ENCODE peak calls at places on chromosome 7, in seven cellular contexts. T is adrenal gland, P is tibial nerve, F is testis, W is ovary, A is IMR-90, L is heart left ventricle. I is an unnamed sample.

GRCh38 chr7:28224172-28224571 is 43.6 kb upstream of the JAZF1 start:
- DNase-seq in F (no peak), W (no peak), A (no peak), P (no peak), L (no peak), T (no peak), I (no peak)

GRCh38 chr7:69773535-69774225 is 175.4 kb downstream of the AUTS2 start:
- DNase-seq in F (no peak), W (no peak), A (no peak), L (no peak), P (no peak), T (peak), I (no peak)

GRCh38 chr7:40469481-40469880 is 334.7 kb downstream of the SUGCT start:
- DNase-seq in L (no peak), F (no peak), A (peak), T (no peak), W (no peak), P (no peak), I (no peak)

GRCh38 chr7:23530355-23530754 is 1.4 kb downstream of the TRA2A start:
- DNase-seq in A (peak), F (no peak), P (no peak), L (no peak), T (no peak), W (no peak), I (no peak)

GRCh38 chr7:16785316-16785715 is 19.5 kb downstream of the AGR2 start:
- DNase-seq in F (no peak), L (no peak), P (no peak), T (no peak), W (no peak), A (no peak), I (no peak)

GRCh38 chr7:125516194-125516593 is 586.6 kb upstream of the POT1 start:
- DNase-seq in A (no peak), W (no peak), P (no peak), L (no peak), T (no peak), F (no peak), I (no peak)

GRCh38 chr7:25752967-25753791 is 398.8 kb upstream of the NFE2L3 start:
- DNase-seq in A (no peak), P (peak), F (no peak), W (no peak), T (no peak), L (no peak), I (no peak)

GRCh38 chr7:2924866-2925840 is 81.0 kb upstream of the GNA12 start:
- DNase-seq in F (peak), A (no peak), W (no peak), T (no peak), P (no peak), L (no peak), I (peak)

GRCh38 chr7:30465342-30466170 is 13.0 kb downstream of the NOD1 start:
- DNase-seq in P (no peak), W (peak), F (no peak), T (no peak), A (peak), L (no peak), I (no peak)

GRCh38 chr7:158160199-158160598 is 427.4 kb downstream of the PTPRN2 start:
- DNase-seq in L (no peak), T (no peak), P (no peak), A (no peak), W (no peak), F (no peak), I (no peak)

GRCh38 chr7:150446288-150446938 is 4.0 kb upstream of the GIMAP8 start:
- DNase-seq in W (no peak), L (no peak), T (no peak), P (no peak), F (no peak), A (no peak), I (no peak)

GRCh38 chr7:89264126-89264525 is 468.6 kb upstream of the TEX47 start:
- DNase-seq in P (no peak), W (no peak), L (no peak), T (no peak), F (no peak), A (no peak), I (no peak)

GRCh38 chr7:106056513-106057203 is 55.5 kb downstream of the SYPL1 start:
- DNase-seq in A (peak), T (peak), F (peak), W (peak), P (peak), L (peak), I (peak)

GRCh38 chr7:158137516-158138328 is 449.9 kb downstream of the PTPRN2 start:
- DNase-seq in A (no peak), T (no peak), W (no peak), P (no peak), F (no peak), L (no peak), I (no peak)

GRCh38 chr7:157874870-157875229 is 538.0 kb downstream of the DNAJB6 start:
- DNase-seq in L (no peak), T (no peak), A (no peak), W (no peak), P (no peak), F (no peak), I (no peak)

GRCh38 chr7:79157281-79157680 is 296.2 kb downstream of the MAGI2 start:
- DNase-seq in W (no peak), T (no peak), P (no peak), A (peak), F (no peak), L (no peak), I (no peak)

GRCh38 chr7:27686315-27686714 is 23.6 kb upstream of the HIBADH start:
- DNase-seq in W (no peak), F (no peak), T (peak), L (no peak), A (no peak), P (no peak), I (no peak)

GRCh38 chr7:46058424-46058823 is 137.4 kb upstream of the IGFBP3 start:
- DNase-seq in W (no peak), A (peak), L (no peak), P (no peak), F (no peak), T (no peak), I (no peak)

GRCh38 chr7:57867884-57868701 is 418.1 kb downstream of the ZNF716 start:
- DNase-seq in W (no peak), T (peak), A (no peak), F (peak), L (peak), P (no peak), I (peak)

GRCh38 chr7:26648429-26649015 is 215.9 kb downstream of the SKAP2 start:
- DNase-seq in P (no peak), F (no peak), W (no peak), L (no peak), A (peak), T (no peak), I (no peak)

GRCh38 chr7:99997545-99998137 is 17.8 kb upstream of the ZKSCAN1 start:
- DNase-seq in T (peak), P (no peak), W (peak), L (peak), F (peak), A (no peak), I (peak)

GRCh38 chr7:28996836-28997235 is 38.7 kb upstream of the TRIL start:
- DNase-seq in P (no peak), L (no peak), A (no peak), W (no peak), T (peak), F (no peak), I (no peak)

GRCh38 chr7:105815580-105815979 is 60.8 kb downstream of the ATXN7L1 start:
- DNase-seq in P (no peak), W (no peak), A (no peak), L (no peak), T (no peak), F (peak), I (no peak)

GRCh38 chr7:95730493-95731280 is 41.7 kb upstream of the DYNC1I1 start:
- DNase-seq in W (no peak), P (no peak), T (peak), L (no peak), A (no peak), F (no peak), I (no peak)

GRCh38 chr7:24409429-24410024 is 125.5 kb downstream of the NPY start:
- DNase-seq in F (no peak), P (no peak), T (no peak), W (no peak), L (no peak), A (no peak), I (no peak)

GRCh38 chr7:33667261-33667660 is 238.1 kb upstream of the BMPER start:
- DNase-seq in P (no peak), T (no peak), W (no peak), A (peak), F (no peak), L (no peak), I (no peak)

GRCh38 chr7:28799619-28800018 is 158.5 kb downstream of the TRIL start:
- DNase-seq in W (no peak), F (no peak), L (no peak), P (no peak), A (no peak), T (no peak), I (no peak)

GRCh38 chr7:111736475-111736874 is 174.2 kb upstream of the IMMP2L start:
- DNase-seq in W (no peak), A (peak), F (peak), T (no peak), L (no peak), P (no peak), I (no peak)

GRCh38 chr7:149414745-149415390 is 46.0 kb downstream of the ZNF777 start:
- DNase-seq in P (peak), W (peak), F (peak), T (peak), L (peak), A (peak), I (peak)

GRCh38 chr7:46544396-46545008 is 623.4 kb upstream of the IGFBP3 start:
- DNase-seq in T (no peak), L (no peak), P (no peak), W (no peak), F (no peak), A (peak), I (no peak)

GRCh38 chr7:139875821-139876241 is 46.8 kb downstream of the TBXAS1 start:
- DNase-seq in F (no peak), A (no peak), P (no peak), T (peak), W (no peak), L (no peak), I (no peak)
- TF ChIP-seq POLR2A in F (no peak), A (no peak), P (no peak), T (no peak), W (no peak), L (no peak), I (no peak)

GRCh38 chr7:155296006-155296787 is 1.5 kb upstream of the INSIG1 start:
- DNase-seq in L (no peak), T (no peak), F (no peak), A (no peak), W (no peak), P (no peak), I (no peak)
- H3K4me3 ChIP-seq in L (peak), T (no peak), F (peak), A (peak), W (no peak), P (peak), I (peak)

DNA sequence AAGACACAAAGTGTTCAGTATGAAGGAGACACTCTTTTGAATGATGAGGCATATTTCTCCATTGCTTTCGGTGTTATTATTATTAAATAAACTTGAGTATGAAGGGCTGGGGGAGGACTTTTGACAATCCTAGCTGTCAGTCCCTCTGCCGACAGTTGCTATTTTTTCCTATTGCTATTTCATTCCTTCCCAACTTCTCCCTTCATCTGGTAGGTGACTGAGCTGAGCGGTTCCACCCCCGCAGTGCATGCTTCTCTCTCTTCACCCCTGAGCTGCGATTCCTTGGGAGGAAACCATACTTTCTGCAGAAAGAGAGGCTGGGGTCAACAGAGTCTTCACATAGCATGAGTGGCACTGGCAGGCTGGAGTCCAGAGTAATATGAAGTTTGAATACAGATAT is 261.2 kb upstream of the TAC1 start:
- DNase-seq in P (no peak), L (no peak), A (no peak), W (no peak), F (no peak), T (no peak), I (no peak)
- H3K27ac ChIP-seq in P (no peak), L (no peak), A (no peak), W (no peak), F (no peak), T (no peak), I (no peak)

GRCh38 chr7:98283127-98283886 is 1.8 kb downstream of the BRI3 start:
- DNase-seq in W (no peak), A (peak), L (peak), T (peak), F (peak), P (peak), I (peak)

GRCh38 chr7:98282727-98283126 is 1.2 kb downstream of the BRI3 start:
- DNase-seq in F (no peak), T (no peak), P (no peak), W (no peak), L (no peak), A (no peak), I (no peak)

GRCh38 chr7:98280296-98280695 is 1.2 kb upstream of the BRI3 start:
- DNase-seq in W (no peak), F (no peak), L (no peak), P (no peak), A (no peak), T (no peak), I (no peak)

GRCh38 chr7:98280791-98281756 is at the start of gene BRI3:
- DNase-seq in T (peak), P (peak), A (peak), L (peak), F (peak), W (peak), I (peak)

GRCh38 chr7:98281757-98282652 is 519 bp downstream of the BRI3 start:
- DNase-seq in P (peak), F (peak), A (no peak), L (peak), T (peak), W (peak), I (peak)
- TF ChIP-seq POLR2A in P (peak), F (no peak), A (peak), L (no peak), T (no peak), W (no peak), I (peak)

DNA sequence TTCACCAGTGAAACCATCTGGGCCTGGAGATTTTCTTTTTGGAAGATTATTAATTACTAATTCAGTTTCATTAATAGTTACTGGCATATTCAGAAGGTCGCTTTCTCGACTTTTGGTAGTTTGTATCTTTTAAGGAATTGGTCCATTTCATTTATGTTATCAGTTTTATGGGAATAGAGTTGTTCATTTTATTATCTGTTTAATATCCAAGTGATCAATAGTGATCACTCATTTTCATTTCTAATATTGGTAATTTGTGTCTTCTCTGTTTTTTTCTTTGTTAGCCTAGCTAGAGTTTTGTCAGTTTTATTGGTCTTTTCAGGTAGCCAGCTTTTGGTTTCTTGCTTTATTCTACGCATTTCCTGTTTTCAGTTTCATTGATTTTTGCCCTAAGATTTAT is 31.0 kb downstream of the MKLN1 start:
- DNase-seq in A (no peak), P (no peak), T (no peak), W (no peak), F (no peak), L (no peak), I (no peak)
- H3K4me3 ChIP-seq in A (no peak), P (no peak), T (no peak), W (no peak), F (no peak), L (no peak), I (no peak)

GRCh38 chr7:131159961-131160361 is 167.7 kb upstream of the MKLN1 start:
- DNase-seq in T (no peak), L (no peak), A (peak), F (no peak), P (no peak), W (no peak), I (no peak)

GRCh38 chr7:131157530-131158243 is 170.0 kb upstream of the MKLN1 start:
- DNase-seq in P (peak), L (no peak), A (peak), W (peak), F (peak), T (peak), I (no peak)

GRCh38 chr7:131164025-131164899 is 163.4 kb upstream of the MKLN1 start:
- DNase-seq in F (no peak), P (no peak), T (peak), A (peak), L (no peak), W (no peak), I (no peak)

GRCh38 chr7:131164900-131165254 is 162.8 kb upstream of the MKLN1 start:
- DNase-seq in F (no peak), T (no peak), L (no peak), A (no peak), P (no peak), W (no peak), I (no peak)

GRCh38 chr7:131161103-131161502 is 166.6 kb upstream of the MKLN1 start:
- DNase-seq in P (no peak), T (no peak), W (no peak), A (peak), L (no peak), F (no peak), I (no peak)
- H3K27ac ChIP-seq in P (no peak), T (no peak), W (no peak), A (no peak), L (no peak), F (no peak), I (no peak)

GRCh38 chr7:97971990-97972943 is 17.7 kb downstream of the OCM2 start:
- DNase-seq in W (peak), P (peak), L (peak), T (peak), A (peak), F (peak), I (peak)
- TF ChIP-seq POLR2A in W (no peak), P (no peak), L (peak), T (peak), A (peak), F (no peak), I (no peak)

I was measured in Peyer's patch.